ENCODE peak calls at places on chromosomes 12 and 14, in eight cellular contexts. R is progenitor cell of endocrine pancreas; N is mucosa of gallbladder; L is activated T-helper 9 cell treated with anti-CD3 and anti-CD28 coated beads, Interleukin-2, amount 50 U/mL, for 16 hours; M is nephron progenitor cell; G is NCI-H1092 treated with DMSO at 0.1 percent for 48 hours; E is RWPE1; W is HT1080. U is an unnamed sample.

GRCh38 chr14:51619551-51619950 is 32.2 kb upstream of the FRMD6 start:
- DNase-seq in E (no peak), L (no peak), W (no peak), R (no peak), N (no peak), G (no peak), M (no peak), U (no peak)

GRCh38 chr14:34340226-34340625 is 121.8 kb downstream of the SPTSSA start:
- DNase-seq in R (no peak), G (no peak), N (no peak), E (no peak), L (no peak), W (peak), M (no peak), U (no peak)

GRCh38 chr12:11746940-11747716 is 97.7 kb downstream of the ETV6 start:
- DNase-seq in L (no peak), M (no peak), N (no peak), E (no peak), W (no peak), G (no peak), R (no peak), U (no peak)

GRCh38 chr14:26709019-26709418 is 111.2 kb upstream of the NOVA1 start:
- DNase-seq in E (no peak), W (peak), G (no peak), L (no peak), N (no peak), R (no peak), M (no peak), U (no peak)

GRCh38 chr14:20477211-20477876 is 8.1 kb downstream of the PNP start:
- DNase-seq in L (no peak), G (peak), R (no peak), M (no peak), W (peak), E (no peak), N (no peak), U (no peak)

GRCh38 chr14:85625925-85626585 is 96.1 kb downstream of the FLRT2 start:
- DNase-seq in M (no peak), L (no peak), G (no peak), E (no peak), N (no peak), W (no peak), R (no peak), U (no peak)

GRCh38 chr12:124655317-124656213 is 88.2 kb upstream of the NCOR2 start:
- DNase-seq in E (peak), N (peak), L (no peak), G (peak), R (no peak), M (peak), W (peak), U (no peak)

GRCh38 chr12:109797905-109798669 is 35.1 kb downstream of the TRPV4 start:
- DNase-seq in R (no peak), G (no peak), M (no peak), N (no peak), L (no peak), W (peak), E (no peak), U (no peak)

GRCh38 chr12:46299846-46300245 is 31.0 kb upstream of the SLC38A1 start:
- DNase-seq in M (no peak), W (no peak), L (no peak), E (no peak), R (no peak), N (no peak), G (peak), U (no peak)

GRCh38 chr12:56775638-56776037 is 12.5 kb downstream of the HSD17B6 start:
- DNase-seq in L (no peak), G (no peak), R (no peak), N (no peak), W (no peak), M (no peak), E (no peak), U (no peak)

GRCh38 chr14:24388474-24389179 is 10.2 kb upstream of the NYNRIN start:
- DNase-seq in N (no peak), L (no peak), W (no peak), E (no peak), G (no peak), R (no peak), M (no peak), U (no peak)

GRCh38 chr14:44444454-44444853 is 62.6 kb downstream of the FSCB start:
- DNase-seq in G (no peak), M (no peak), E (no peak), W (no peak), N (no peak), R (no peak), L (no peak), U (no peak)